ENCODE peak calls at places on chromosomes 3 and 15, in six cellular contexts. I is A549, S is OCI-LY7, T is vagina, C is fibroblast of lung, V is ovary. L is an unnamed sample.

GRCh38 chr3:98732239-98733054 is 30.7 kb upstream of the ST3GAL6 start:
- DNase-seq in I (peak; percentile 55), S (no peak), T (no peak), C (no peak), V (peak; percentile 14), L (peak; percentile 40)

GRCh38 chr15:74208901-74209559 is 6.4 kb upstream of the STRA6 start:
- DNase-seq in I (no peak), S (no peak), T (no peak), C (no peak), V (no peak), L (no peak)

GRCh38 chr3:196440041-196440537 is 7.9 kb upstream of the UBXN7 start:
- DNase-seq in I (no peak), S (no peak), T (no peak), C (peak; percentile 48), V (no peak), L (no peak)

GRCh38 chr3:172217877-172218276 is 178.5 kb downstream of the FNDC3B start:
- DNase-seq in I (no peak), S (no peak), T (no peak), C (peak; percentile 57), V (no peak), L (peak; percentile 72)

GRCh38 chr3:113783463-113783862 is 36.6 kb downstream of the ATP6V1A start:
- DNase-seq in I (peak; percentile 3), S (no peak), T (no peak), C (peak; percentile 98), V (no peak), L (peak; percentile 20)

GRCh38 chr3:193031909-193032308 is 114.3 kb upstream of the MB21D2 start:
- DNase-seq in I (no peak), S (no peak), T (no peak), C (no peak), V (no peak), L (no peak)

GRCh38 chr3:105691633-105692032 is 177.2 kb downstream of the CBLB start:
- DNase-seq in I (no peak), S (no peak), T (no peak), C (no peak), V (no peak), L (peak; percentile 53)

GRCh38 chr3:38657369-38657768 is 7.9 kb upstream of the SCN5A start:
- DNase-seq in I (no peak), S (no peak), T (no peak), C (no peak), V (no peak), L (no peak)

GRCh38 chr3:8136553-8136952 is 365.1 kb upstream of the LMCD1 start:
- DNase-seq in I (no peak), S (no peak), T (no peak), C (no peak), V (no peak), L (no peak)

GRCh38 chr3:9817437-9817836 is 7.4 kb downstream of the TTLL3 start:
- DNase-seq in I (no peak), S (no peak), T (no peak), C (no peak), V (no peak), L (peak; percentile 16)

GRCh38 chr3:187040637-187041361 is 98.5 kb downstream of the RPL39L start:
- DNase-seq in I (no peak), S (no peak), T (no peak), C (peak; percentile 12), V (no peak), L (peak; percentile 59)

GRCh38 chr15:66823601-66824000 is 121.6 kb downstream of the SMAD6 start:
- DNase-seq in I (no peak), S (no peak), T (no peak), C (no peak), V (no peak), L (no peak)

GRCh38 chr15:82918162-82918561 is 34.4 kb downstream of the HOMER2 start:
- DNase-seq in I (no peak), S (no peak), T (no peak), C (no peak), V (no peak), L (no peak)

GRCh38 chr3:149752788-149753136 is 473 bp upstream of the COMMD2 start:
- DNase-seq in I (no peak), S (no peak), T (no peak), C (no peak), V (no peak), L (no peak)

GRCh38 chr15:99384992-99385669 is 133.8 kb downstream of the LRRC28 start:
- DNase-seq in I (no peak), S (no peak), T (no peak), C (no peak), V (no peak), L (no peak)
- TF ChIP-seq CTCF in I (no peak), S (peak; percentile 59), T (no peak), C (no peak), V (no peak), L (no peak)

GRCh38 chr3:126102530-126102951 is 18.6 kb upstream of the SLC41A3 start:
- DNase-seq in I (no peak), S (no peak), T (peak; percentile 85), C (no peak), V (no peak), L (no peak)

GRCh38 chr3:126102011-126102410 is 18.1 kb upstream of the SLC41A3 start:
- DNase-seq in I (no peak), S (no peak), T (peak; percentile 64), C (no peak), V (no peak), L (no peak)

GRCh38 chr3:126104742-126105605 is 21.1 kb upstream of the SLC41A3 start:
- DNase-seq in I (no peak), S (no peak), T (peak; percentile 77), C (no peak), V (peak; percentile 5), L (no peak)

GRCh38 chr3:126104028-126104635 is 20.2 kb upstream of the SLC41A3 start:
- DNase-seq in I (no peak), S (no peak), T (peak; percentile 82), C (no peak), V (peak; percentile 5), L (no peak)

DNA sequence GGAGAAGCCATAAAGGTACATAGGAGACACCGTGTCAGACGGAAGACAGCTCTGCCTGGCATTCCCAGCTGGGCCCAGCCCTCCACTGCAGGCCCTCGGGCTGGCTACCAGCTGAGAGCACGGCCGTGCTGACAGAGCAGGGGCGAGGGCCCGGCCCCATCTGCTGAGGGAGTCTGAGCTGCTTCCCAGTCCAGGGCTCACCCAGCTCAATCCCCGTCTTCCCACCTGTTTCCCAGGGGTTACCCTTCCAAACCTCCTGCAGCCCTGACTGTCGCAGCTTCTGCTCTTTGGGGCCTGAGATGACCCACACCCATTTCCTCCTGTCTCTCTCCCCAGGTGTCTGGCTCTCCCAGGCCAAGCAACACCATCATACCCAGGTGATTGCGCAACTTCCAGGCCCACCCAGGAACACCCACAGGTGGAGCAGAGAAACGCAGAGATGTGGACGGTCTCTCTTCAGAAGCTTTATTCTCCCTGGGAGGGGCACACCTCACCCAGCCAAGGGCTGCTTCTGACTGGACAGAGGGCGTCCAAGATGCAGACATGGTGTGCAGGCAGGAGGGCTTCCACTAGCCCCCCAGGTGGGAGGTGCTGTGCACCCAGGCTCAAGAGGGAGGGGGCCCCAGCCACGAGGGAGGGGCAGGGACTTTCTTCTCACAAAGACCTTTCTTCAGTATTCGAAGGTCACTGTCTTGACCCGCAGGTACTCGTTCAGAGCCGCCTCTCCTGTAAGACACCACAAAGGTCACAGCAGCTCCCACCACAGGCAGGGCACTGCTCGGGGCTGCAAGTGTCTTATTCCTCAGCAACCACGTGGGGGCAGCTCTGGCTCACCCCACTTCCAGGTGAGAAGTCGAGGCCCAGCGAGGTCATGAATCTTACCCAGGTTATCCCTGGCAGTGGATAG is 19.4 kb upstream of the SLC41A3 start:
- DNase-seq in I (no peak), S (peak; percentile 22), T (peak; percentile 74), C (no peak), V (no peak), L (no peak)
- TF ChIP-seq CTCF in I (no peak), S (peak; percentile 49), T (no peak), C (no peak), V (no peak), L (peak; percentile 8)

DNA sequence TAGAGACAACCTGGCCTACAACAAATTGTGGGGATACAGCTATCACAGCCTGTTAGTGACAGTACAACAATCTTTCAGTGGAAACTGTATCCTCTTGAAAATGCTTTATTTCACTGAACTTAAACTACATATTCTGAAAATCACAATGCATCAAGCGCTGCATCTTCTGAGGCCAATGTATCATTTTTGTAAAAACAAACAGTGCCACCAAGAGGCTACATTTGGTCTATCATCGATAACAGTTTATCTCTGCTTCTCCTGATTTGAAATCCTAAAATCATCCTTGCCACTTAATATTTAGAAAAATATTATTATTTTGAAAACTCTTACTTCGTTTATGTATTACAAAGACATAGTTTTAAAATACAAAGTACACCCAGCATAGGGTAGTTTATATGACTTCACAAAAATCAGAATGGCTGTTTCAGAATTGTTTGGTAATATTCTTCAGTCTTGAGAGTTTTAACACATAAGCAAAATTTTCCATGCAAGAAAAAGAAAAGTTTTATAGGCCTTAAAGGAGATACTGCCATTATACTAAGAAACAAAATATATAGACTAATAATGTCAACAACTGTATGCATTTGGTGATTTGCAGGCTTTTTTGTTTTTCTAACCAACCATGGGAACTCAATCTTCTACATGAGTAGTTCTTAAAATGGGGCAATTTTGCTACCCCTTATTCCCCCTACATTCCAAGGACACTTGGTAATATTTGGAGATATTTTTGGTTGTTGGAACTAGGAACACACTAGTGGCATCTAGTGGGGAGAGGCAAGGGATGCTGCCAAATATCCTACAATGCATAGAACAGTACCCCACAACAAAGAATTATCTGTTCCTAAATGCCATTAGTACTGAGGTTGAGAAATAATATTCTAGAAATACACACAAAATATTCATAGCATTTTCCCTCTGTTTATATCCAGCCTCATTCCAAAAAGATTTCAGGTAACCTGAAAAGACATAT is 42.3 kb downstream of the WDR72 start:
- DNase-seq in I (no peak), S (peak; percentile 15), T (no peak), C (peak; percentile 14), V (no peak), L (peak; percentile 8)
- TF ChIP-seq CTCF in I (peak; percentile 83), S (peak; percentile 76), T (no peak), C (no peak), V (no peak), L (peak; percentile 30)

GRCh38 chr3:194287977-194288706 is 63.0 kb downstream of the CPN2 start:
- DNase-seq in I (no peak), S (no peak), T (no peak), C (no peak), V (no peak), L (no peak)

GRCh38 chr3:194285859-194286197 is 65.3 kb downstream of the CPN2 start:
- DNase-seq in I (no peak), S (no peak), T (no peak), C (peak; percentile 6), V (no peak), L (no peak)

GRCh38 chr3:194286747-194287146 is 64.4 kb downstream of the CPN2 start:
- DNase-seq in I (no peak), S (no peak), T (no peak), C (no peak), V (no peak), L (no peak)

GRCh38 chr3:194285024-194285858 is 65.9 kb downstream of the CPN2 start:
- DNase-seq in I (no peak), S (no peak), T (no peak), C (peak; percentile 66), V (no peak), L (peak; percentile 80)

DNA sequence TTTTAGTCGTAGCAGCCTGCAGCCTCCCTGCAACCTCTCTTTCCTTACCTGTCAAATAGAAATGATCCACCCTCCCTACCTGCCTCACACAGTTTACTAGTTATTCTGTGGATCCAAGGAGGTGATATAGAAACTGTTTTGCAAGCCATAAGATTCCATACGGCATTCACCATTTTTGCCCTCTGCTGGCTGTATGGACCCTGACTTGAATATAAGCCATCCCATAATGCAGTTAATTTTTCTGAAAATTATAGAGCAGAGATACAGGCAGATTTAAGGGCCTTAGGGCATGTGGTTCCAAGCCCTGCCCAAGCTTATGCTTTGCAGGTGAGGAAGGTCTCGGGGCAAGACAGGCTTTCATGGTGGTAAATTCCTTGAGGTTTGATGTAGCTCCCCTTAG is 63.7 kb downstream of the CPN2 start:
- DNase-seq in I (no peak), S (no peak), T (no peak), C (no peak), V (no peak), L (no peak)
- TF ChIP-seq CTCF in I (no peak), S (peak; percentile 21), T (no peak), C (no peak), V (no peak), L (no peak)